ENCODE peak calls at places on chromosomes 6 and 20, in five cellular contexts. One of them, this sample, is unnamed.
A peak's percentile ranks its signal among the peaks of the same experiment; 100 is the strongest.

GRCh38 chr20:15227102-15227501 is 889.7 kb upstream of the FLRT3 start:
- DNase-seq in left ventricle myocardium inferior: no peak
- DNase-seq in cardiac muscle cell: no peak
- DNase-seq in tibial nerve: no peak
- DNase-seq in GM23338: no peak
- DNase-seq in this sample: no peak

GRCh38 chr6:150747155-150747554 is 118.3 kb upstream of the MTHFD1L start:
- DNase-seq in left ventricle myocardium inferior: no peak
- DNase-seq in cardiac muscle cell: no peak
- DNase-seq in tibial nerve: no peak
- DNase-seq in GM23338: no peak
- DNase-seq in this sample: no peak

GRCh38 chr6:162058281-162058875 is 669.2 kb downstream of the PRKN start:
- DNase-seq in left ventricle myocardium inferior: peak; percentile 49
- DNase-seq in cardiac muscle cell: no peak
- DNase-seq in tibial nerve: no peak
- DNase-seq in GM23338: no peak
- DNase-seq in this sample: no peak

GRCh38 chr6:164195605-164196004 is 781.1 kb downstream of the QKI start:
- DNase-seq in left ventricle myocardium inferior: peak; percentile 20
- DNase-seq in cardiac muscle cell: no peak
- DNase-seq in tibial nerve: no peak
- DNase-seq in GM23338: no peak
- DNase-seq in this sample: no peak

GRCh38 chr6:136660727-136661126 is 110.5 kb upstream of the MAP7 start:
- DNase-seq in left ventricle myocardium inferior: no peak
- DNase-seq in cardiac muscle cell: no peak
- DNase-seq in tibial nerve: no peak
- DNase-seq in GM23338: no peak
- DNase-seq in this sample: no peak

GRCh38 chr20:38286586-38287502 is 17.1 kb upstream of the BPI start:
- DNase-seq in left ventricle myocardium inferior: peak; percentile 59
- DNase-seq in cardiac muscle cell: no peak
- DNase-seq in tibial nerve: peak; percentile 42
- DNase-seq in GM23338: no peak
- DNase-seq in this sample: no peak

GRCh38 chr6:150352321-150353296 is 16.2 kb upstream of the IYD start:
- DNase-seq in left ventricle myocardium inferior: no peak
- DNase-seq in cardiac muscle cell: no peak
- DNase-seq in tibial nerve: no peak
- DNase-seq in GM23338: no peak
- DNase-seq in this sample: no peak

GRCh38 chr20:53937330-53937729 is 133.1 kb downstream of the BCAS1 start:
- DNase-seq in left ventricle myocardium inferior: no peak
- DNase-seq in cardiac muscle cell: no peak
- DNase-seq in tibial nerve: no peak
- DNase-seq in GM23338: no peak
- DNase-seq in this sample: no peak

GRCh38 chr6:164478426-164478825 is 831.0 kb downstream of the C6orf118 start:
- DNase-seq in left ventricle myocardium inferior: no peak
- DNase-seq in cardiac muscle cell: no peak
- DNase-seq in tibial nerve: no peak
- DNase-seq in GM23338: peak; percentile 56
- DNase-seq in this sample: no peak

GRCh38 chr6:170182781-170183120 is 108.1 kb downstream of the DLL1 start:
- DNase-seq in left ventricle myocardium inferior: no peak
- DNase-seq in cardiac muscle cell: no peak
- DNase-seq in tibial nerve: no peak
- DNase-seq in GM23338: no peak
- DNase-seq in this sample: no peak

GRCh38 chr20:45343445-45343866 is 4.8 kb downstream of the SDC4 start:
- DNase-seq in left ventricle myocardium inferior: no peak
- DNase-seq in cardiac muscle cell: no peak
- DNase-seq in tibial nerve: no peak
- DNase-seq in GM23338: no peak
- DNase-seq in this sample: no peak

GRCh38 chr6:110688661-110689268 is 126.5 kb downstream of the CDK19 start:
- DNase-seq in left ventricle myocardium inferior: no peak
- DNase-seq in cardiac muscle cell: no peak
- DNase-seq in tibial nerve: no peak
- DNase-seq in GM23338: peak; percentile 10
- DNase-seq in this sample: no peak

GRCh38 chr20:58359441-58359840 is 29.6 kb upstream of the VAPB start:
- DNase-seq in left ventricle myocardium inferior: no peak
- DNase-seq in cardiac muscle cell: peak; percentile 23
- DNase-seq in tibial nerve: no peak
- DNase-seq in GM23338: peak; percentile 55
- DNase-seq in this sample: no peak

GRCh38 chr20:34544109-34544793 is 14.3 kb upstream of the MAP1LC3A start:
- DNase-seq in left ventricle myocardium inferior: no peak
- DNase-seq in cardiac muscle cell: peak; percentile 60
- DNase-seq in tibial nerve: no peak
- DNase-seq in GM23338: peak; percentile 69
- DNase-seq in this sample: peak; percentile 38

GRCh38 chr20:46132705-46133120 is 14.6 kb downstream of the CD40 start:
- DNase-seq in left ventricle myocardium inferior: peak; percentile 68
- DNase-seq in cardiac muscle cell: peak; percentile 84
- DNase-seq in tibial nerve: peak; percentile 47
- DNase-seq in GM23338: peak; percentile 87
- DNase-seq in this sample: peak; percentile 46

GRCh38 chr20:5127204-5127858 is 523 bp downstream of the CDS2 start:
- DNase-seq in left ventricle myocardium inferior: peak; percentile 40
- DNase-seq in cardiac muscle cell: peak; percentile 24
- DNase-seq in tibial nerve: peak; percentile 19
- DNase-seq in GM23338: peak; percentile 74
- DNase-seq in this sample: peak; percentile 88

GRCh38 chr6:84536914-84537638 is 227.3 kb downstream of the TBX18 start:
- DNase-seq in left ventricle myocardium inferior: no peak
- DNase-seq in cardiac muscle cell: no peak
- DNase-seq in tibial nerve: no peak
- DNase-seq in GM23338: no peak
- DNase-seq in this sample: no peak

GRCh38 chr20:1370548-1371110 is 22.2 kb downstream of the FKBP1A start:
- DNase-seq in left ventricle myocardium inferior: no peak
- DNase-seq in cardiac muscle cell: no peak
- DNase-seq in tibial nerve: no peak
- DNase-seq in GM23338: no peak
- DNase-seq in this sample: no peak

GRCh38 chr20:3000852-3001523 is 42.4 kb upstream of the GNRH2 start:
- DNase-seq in left ventricle myocardium inferior: no peak
- DNase-seq in cardiac muscle cell: peak; percentile 37
- DNase-seq in tibial nerve: no peak
- DNase-seq in GM23338: peak; percentile 63
- DNase-seq in this sample: peak; percentile 60

GRCh38 chr6:142886431-142887170 is 58.4 kb downstream of the HIVEP2 start:
- DNase-seq in left ventricle myocardium inferior: no peak
- DNase-seq in cardiac muscle cell: peak; percentile 50
- DNase-seq in tibial nerve: no peak
- DNase-seq in GM23338: peak; percentile 11
- DNase-seq in this sample: peak; percentile 66

GRCh38 chr6:89073840-89074239 is 6.7 kb upstream of the PNRC1 start:
- DNase-seq in left ventricle myocardium inferior: no peak
- DNase-seq in cardiac muscle cell: no peak
- DNase-seq in tibial nerve: no peak
- DNase-seq in GM23338: no peak
- DNase-seq in this sample: no peak

GRCh38 chr6:6861346-6861745 is 246.4 kb upstream of the RREB1 start:
- DNase-seq in left ventricle myocardium inferior: no peak
- DNase-seq in cardiac muscle cell: no peak
- DNase-seq in tibial nerve: no peak
- DNase-seq in GM23338: no peak
- DNase-seq in this sample: no peak

GRCh38 chr6:105851181-105851580 is 235.0 kb upstream of the PRDM1 start:
- DNase-seq in left ventricle myocardium inferior: peak; percentile 34
- DNase-seq in cardiac muscle cell: no peak
- DNase-seq in tibial nerve: no peak
- DNase-seq in GM23338: peak; percentile 18
- DNase-seq in this sample: no peak

GRCh38 chr6:17212541-17213371 is 68.4 kb upstream of the RBM24 start:
- DNase-seq in left ventricle myocardium inferior: peak; percentile 25
- DNase-seq in cardiac muscle cell: peak; percentile 25
- DNase-seq in tibial nerve: no peak
- DNase-seq in GM23338: no peak
- DNase-seq in this sample: no peak

GRCh38 chr6:19812512-19813119 is 24.6 kb upstream of the ID4 start:
- DNase-seq in left ventricle myocardium inferior: no peak
- DNase-seq in cardiac muscle cell: peak; percentile 58
- DNase-seq in tibial nerve: no peak
- DNase-seq in GM23338: peak; percentile 66
- DNase-seq in this sample: no peak

GRCh38 chr6:109349419-109349987 is 32.8 kb downstream of the CD164 start:
- DNase-seq in left ventricle myocardium inferior: no peak
- DNase-seq in cardiac muscle cell: peak; percentile 26
- DNase-seq in tibial nerve: no peak
- DNase-seq in GM23338: no peak
- DNase-seq in this sample: no peak

DNA sequence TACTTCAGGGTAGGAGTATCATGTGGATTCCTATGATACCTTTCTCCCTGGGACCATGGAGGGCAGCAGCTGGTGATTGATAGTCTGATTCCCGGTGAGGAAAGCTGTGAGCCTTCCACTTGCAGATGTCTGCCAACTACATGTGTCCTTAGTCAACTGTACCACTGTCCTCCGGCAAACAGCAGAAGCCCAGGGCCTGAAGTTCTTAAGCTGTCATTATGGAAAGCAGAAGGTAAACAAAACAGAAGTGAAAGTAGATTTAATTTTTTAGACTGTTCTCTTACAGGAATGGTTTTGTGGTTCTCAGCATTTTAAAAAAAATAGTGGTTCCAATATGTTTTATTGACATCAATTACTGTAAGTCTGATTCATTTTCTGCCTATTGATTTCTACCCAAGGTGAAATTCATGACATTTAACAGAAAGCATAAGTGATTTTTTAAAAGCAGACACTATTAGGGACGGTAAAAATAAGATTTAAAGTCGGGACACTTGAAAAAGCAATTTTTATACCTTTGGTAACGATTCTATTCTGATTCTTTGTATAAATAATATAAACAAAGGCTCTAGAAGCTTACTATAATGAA is 36.6 kb downstream of the PTPN1 start:
- DNase-seq in left ventricle myocardium inferior: no peak
- DNase-seq in cardiac muscle cell: no peak
- DNase-seq in tibial nerve: no peak
- DNase-seq in GM23338: no peak
- DNase-seq in this sample: peak; percentile 15
- H3K4me3 ChIP-seq in left ventricle myocardium inferior: no peak overlapping the region
- H3K4me3 ChIP-seq in cardiac muscle cell: no peak overlapping the region
- H3K4me3 ChIP-seq in tibial nerve: no peak overlapping the region
- H3K4me3 ChIP-seq in GM23338: no peak overlapping the region
- H3K4me3 ChIP-seq in this sample: peak overlapping the region; percentile 78

DNA sequence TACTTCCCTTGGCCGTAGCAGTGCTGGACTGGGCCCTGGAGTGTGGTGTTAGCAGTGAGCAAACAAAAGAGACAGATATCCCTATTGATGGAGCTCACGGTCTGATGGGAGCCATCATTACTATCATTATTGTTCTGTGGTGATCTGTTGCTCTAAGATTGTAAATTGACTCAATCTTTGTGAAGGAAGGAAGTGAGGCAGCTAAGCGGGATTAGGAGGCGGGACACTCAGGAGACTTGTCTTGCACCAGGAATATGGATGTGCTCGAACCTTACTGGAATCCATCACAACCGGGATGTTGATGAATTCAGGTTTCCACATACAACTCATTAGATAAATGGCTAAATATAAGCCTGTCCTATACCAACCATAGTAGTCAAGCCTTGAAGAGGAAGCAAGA is 25.5 kb upstream of the FAM50B start:
- DNase-seq in left ventricle myocardium inferior: no peak
- DNase-seq in cardiac muscle cell: no peak
- DNase-seq in tibial nerve: no peak
- DNase-seq in GM23338: no peak
- DNase-seq in this sample: no peak
- H3K27ac ChIP-seq in left ventricle myocardium inferior: no peak overlapping the region
- H3K27ac ChIP-seq in cardiac muscle cell: no peak overlapping the region
- H3K27ac ChIP-seq in tibial nerve: no peak overlapping the region
- H3K27ac ChIP-seq in GM23338: no peak overlapping the region
- H3K27ac ChIP-seq in this sample: no peak overlapping the region

GRCh38 chr6:137846772-137847313 is 20.2 kb upstream of the TNFAIP3 start:
- DNase-seq in left ventricle myocardium inferior: peak; percentile 59
- DNase-seq in cardiac muscle cell: no peak
- DNase-seq in tibial nerve: no peak
- DNase-seq in GM23338: no peak
- DNase-seq in this sample: no peak

GRCh38 chr6:137846274-137846673 is 20.8 kb upstream of the TNFAIP3 start:
- DNase-seq in left ventricle myocardium inferior: no peak
- DNase-seq in cardiac muscle cell: no peak
- DNase-seq in tibial nerve: no peak
- DNase-seq in GM23338: no peak
- DNase-seq in this sample: no peak

GRCh38 chr6:137849076-137849708 is 17.9 kb upstream of the TNFAIP3 start:
- DNase-seq in left ventricle myocardium inferior: no peak
- DNase-seq in cardiac muscle cell: no peak
- DNase-seq in tibial nerve: no peak
- DNase-seq in GM23338: no peak
- DNase-seq in this sample: no peak

GRCh38 chr6:137848672-137849071 is 18.4 kb upstream of the TNFAIP3 start:
- DNase-seq in left ventricle myocardium inferior: no peak
- DNase-seq in cardiac muscle cell: no peak
- DNase-seq in tibial nerve: no peak
- DNase-seq in GM23338: no peak
- DNase-seq in this sample: no peak

DNA sequence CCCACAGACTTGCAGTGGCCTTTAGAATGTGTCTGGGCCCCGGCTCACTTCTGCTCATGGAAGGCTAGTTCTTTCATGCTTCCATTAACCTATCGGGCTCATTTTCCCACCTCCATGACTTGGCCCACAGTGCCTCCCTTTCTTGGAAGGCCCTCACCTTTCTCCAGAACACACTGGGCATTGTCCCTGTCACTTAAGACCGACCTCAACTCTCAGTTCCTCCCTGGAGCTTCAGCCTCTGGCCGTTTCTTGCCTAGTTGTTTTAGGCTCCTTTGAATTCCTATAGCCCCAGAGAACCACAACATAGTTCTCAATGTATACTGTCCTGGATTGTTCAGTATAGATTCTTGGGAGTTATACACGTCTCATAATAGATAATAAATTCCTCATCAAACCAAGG is 19.3 kb upstream of the TNFAIP3 start:
- DNase-seq in left ventricle myocardium inferior: no peak
- DNase-seq in cardiac muscle cell: no peak
- DNase-seq in tibial nerve: no peak
- DNase-seq in GM23338: no peak
- DNase-seq in this sample: no peak
- H3K4me3 ChIP-seq in left ventricle myocardium inferior: no peak overlapping the region
- H3K4me3 ChIP-seq in cardiac muscle cell: no peak overlapping the region
- H3K4me3 ChIP-seq in tibial nerve: no peak overlapping the region
- H3K4me3 ChIP-seq in GM23338: no peak overlapping the region
- H3K4me3 ChIP-seq in this sample: no peak overlapping the region

GRCh38 chr20:42864116-42864515 is 325.6 kb downstream of the PTPRT start:
- DNase-seq in left ventricle myocardium inferior: no peak
- DNase-seq in cardiac muscle cell: no peak
- DNase-seq in tibial nerve: no peak
- DNase-seq in GM23338: no peak
- DNase-seq in this sample: no peak
- H3K27ac ChIP-seq in left ventricle myocardium inferior: no peak overlapping the region
- H3K27ac ChIP-seq in cardiac muscle cell: no peak overlapping the region
- H3K27ac ChIP-seq in tibial nerve: no peak overlapping the region
- H3K27ac ChIP-seq in GM23338: no peak overlapping the region
- H3K27ac ChIP-seq in this sample: no peak overlapping the region